ENCODE peak calls at places on chromosomes 6 and 20, in six cellular contexts. E is NCI-H460, L is A549, I is MV-4-11, T is anterior cingulate cortex, K is GDM1. P is an unnamed sample.
A peak's percentile ranks its signal among the peaks of the same experiment; 100 is the strongest.

GRCh38 chr6:35368038-35368887 is 25.9 kb downstream of the PPARD start:
- DNase-seq in E (no peak), L (peak; percentile 55), I (peak; percentile 65), T (no peak), K (no peak), P (peak; percentile 52)

GRCh38 chr6:168035661-168036616 is 38.5 kb downstream of the KIF25 start:
- DNase-seq in E (no peak), L (peak; percentile 21), I (no peak), T (no peak), K (no peak), P (no peak)

GRCh38 chr6:8006208-8006607 is 58.0 kb downstream of the BLOC1S5 start:
- DNase-seq in E (peak; percentile 30), L (peak; percentile 25), I (no peak), T (no peak), K (no peak), P (peak; percentile 61)

GRCh38 chr20:48738399-48739304 is 89.1 kb downstream of the PREX1 start:
- DNase-seq in E (no peak), L (no peak), I (peak; percentile 55), T (no peak), K (no peak), P (no peak)

GRCh38 chr6:34610819-34611477 is 54.8 kb upstream of the SPDEF start:
- DNase-seq in E (peak; percentile 28), L (peak; percentile 69), I (peak; percentile 27), T (no peak), K (no peak), P (peak; percentile 15)

GRCh38 chr6:127914240-127914639 is 13.4 kb upstream of the THEMIS start:
- DNase-seq in E (no peak), L (no peak), I (no peak), T (no peak), K (no peak), P (no peak)

GRCh38 chr20:925516-925915 is 9.4 kb upstream of the ANGPT4 start:
- DNase-seq in E (no peak), L (no peak), I (no peak), T (no peak), K (no peak), P (no peak)

GRCh38 chr20:49398401-49399144 is 83.9 kb downstream of the KCNB1 start:
- DNase-seq in E (no peak), L (peak; percentile 34), I (no peak), T (no peak), K (no peak), P (no peak)

GRCh38 chr6:27977387-27977786 is 20.3 kb downstream of the OR2B6 start:
- DNase-seq in E (no peak), L (no peak), I (no peak), T (no peak), K (no peak), P (no peak)

GRCh38 chr6:11460837-11461661 is 76.5 kb upstream of the TMEM170B start:
- DNase-seq in E (no peak), L (no peak), I (peak; percentile 58), T (no peak), K (no peak), P (peak; percentile 10)

GRCh38 chr6:97915537-97915936 is 632.5 kb upstream of the MMS22L start:
- DNase-seq in E (no peak), L (no peak), I (no peak), T (no peak), K (no peak), P (no peak)

GRCh38 chr6:54132587-54132986 is 21.3 kb downstream of the MLIP start:
- DNase-seq in E (no peak), L (no peak), I (no peak), T (no peak), K (no peak), P (no peak)

GRCh38 chr6:100203391-100203790 is 209.4 kb upstream of the MCHR2 start:
- DNase-seq in E (peak; percentile 29), L (peak; percentile 86), I (peak; percentile 82), T (no peak), K (no peak), P (peak; percentile 61)

GRCh38 chr6:41744236-41744787 is 2.9 kb downstream of the PGC start:
- DNase-seq in E (no peak), L (no peak), I (no peak), T (no peak), K (no peak), P (no peak)

GRCh38 chr6:73696990-73697651 is 1.1 kb downstream of the CD109 start:
- DNase-seq in E (peak; percentile 33), L (no peak), I (no peak), T (no peak), K (no peak), P (no peak)

GRCh38 chr20:24149881-24150307 is 161.3 kb upstream of the GGTLC1 start:
- DNase-seq in E (peak; percentile 8), L (peak; percentile 27), I (no peak), T (no peak), K (no peak), P (peak; percentile 12)

GRCh38 chr6:156984178-156984738 is 207.1 kb downstream of the ARID1B start:
- DNase-seq in E (no peak), L (no peak), I (no peak), T (no peak), K (no peak), P (no peak)

GRCh38 chr6:21166754-21167153 is 426.8 kb upstream of the SOX4 start:
- DNase-seq in E (no peak), L (no peak), I (no peak), T (no peak), K (no peak), P (no peak)

GRCh38 chr6:100488231-100488630 is 23.5 kb upstream of the SIM1 start:
- DNase-seq in E (no peak), L (no peak), I (peak; percentile 92), T (no peak), K (no peak), P (peak; percentile 51)

GRCh38 chr20:39607124-39607523 is 645.0 kb downstream of the DHX35 start:
- DNase-seq in E (no peak), L (no peak), I (peak; percentile 43), T (no peak), K (no peak), P (no peak)

GRCh38 chr6:40899684-40900155 is 139.3 kb downstream of the UNC5CL start:
- DNase-seq in E (no peak), L (no peak), I (no peak), T (no peak), K (no peak), P (no peak)

GRCh38 chr20:57426156-57426769 is 35.1 kb downstream of the RBM38 start:
- DNase-seq in E (no peak), L (no peak), I (no peak), T (no peak), K (no peak), P (no peak)

GRCh38 chr6:2712102-2712501 is 38.6 kb downstream of the MYLK4 start:
- DNase-seq in E (no peak), L (no peak), I (no peak), T (no peak), K (no peak), P (no peak)

GRCh38 chr20:16778159-16778558 is 30.0 kb downstream of the OTOR start:
- DNase-seq in E (no peak), L (no peak), I (no peak), T (no peak), K (no peak), P (no peak)

GRCh38 chr6:109093732-109094131 is 914 bp downstream of the SESN1 start:
- DNase-seq in E (peak; percentile 4), L (no peak), I (no peak), T (no peak), K (no peak), P (peak; percentile 33)

GRCh38 chr6:135129139-135129867 is 51.8 kb upstream of the MYB start:
- DNase-seq in E (no peak), L (no peak), I (peak; percentile 64), T (no peak), K (no peak), P (peak; percentile 26)

GRCh38 chr6:36115412-36115811 is 14.9 kb upstream of the MAPK13 start:
- DNase-seq in E (no peak), L (no peak), I (no peak), T (no peak), K (no peak), P (no peak)

GRCh38 chr6:35585688-35586087 is 73.0 kb upstream of the TULP1 start:
- DNase-seq in E (no peak), L (no peak), I (no peak), T (no peak), K (no peak), P (no peak)

GRCh38 chr6:159695984-159696383 is 2.9 kb upstream of the SOD2 start:
- DNase-seq in E (no peak), L (no peak), I (no peak), T (no peak), K (no peak), P (no peak)

P was measured in NB4.